ENCODE peak calls at places on chromosome 3, in nine cellular contexts. D is body of pancreas, M is kidney epithelial cell, K is IMR-90, X is cardiac muscle cell, J is GM23338, C is BE2C, U is PC-9, N is transverse colon. V is an unnamed sample.

GRCh38 chr3:8805774-8806173 is 36.4 kb upstream of the OXTR start:
- DNase-seq in K (no peak), M (no peak), X (no peak), C (no peak), U (no peak), D (no peak), N (no peak), J (no peak), V (no peak)

GRCh38 chr3:126364130-126364695 is 7.0 kb upstream of the KLF15 start:
- DNase-seq in K (no peak), D (no peak), J (no peak), N (peak; percentile 3), U (no peak), M (no peak), X (no peak), C (peak; percentile 4), V (no peak)

GRCh38 chr3:52339612-52340011 is 23.5 kb downstream of the DNAH1 start:
- DNase-seq in D (peak; percentile 39), J (peak; percentile 78), X (peak; percentile 77), M (peak; percentile 21), N (peak; percentile 33), U (peak; percentile 22), C (peak; percentile 41), K (peak; percentile 87), V (peak; percentile 31)

GRCh38 chr3:194276768-194277546 is 74.2 kb downstream of the CPN2 start:
- DNase-seq in X (no peak), C (peak; percentile 62), M (no peak), J (no peak), U (no peak), N (peak; percentile 11), D (peak; percentile 35), K (peak; percentile 52), V (no peak)

GRCh38 chr3:186722457-186722856 is 5.3 kb downstream of the KNG1 start:
- DNase-seq in N (no peak), K (no peak), C (peak; percentile 23), X (no peak), U (no peak), J (peak; percentile 63), D (no peak), M (no peak), V (no peak)

GRCh38 chr3:45558431-45558830 is 36.1 kb upstream of the LIMD1 start:
- DNase-seq in K (no peak), D (no peak), J (no peak), N (no peak), M (no peak), C (no peak), U (no peak), X (no peak), V (no peak)

GRCh38 chr3:135908225-135908624 is 57.3 kb upstream of the PPP2R3A start:
- DNase-seq in M (no peak), C (no peak), J (peak; percentile 4), K (peak; percentile 33), X (no peak), U (peak; percentile 90), D (no peak), N (no peak), V (no peak)

GRCh38 chr3:151875759-151876158 is 2.3 kb downstream of the SUCNR1 start:
- DNase-seq in C (no peak), K (peak; percentile 46), D (no peak), M (peak; percentile 38), J (no peak), N (no peak), U (no peak), X (no peak), V (no peak)

GRCh38 chr3:79968418-79968817 is 200.6 kb upstream of the ROBO1 start:
- DNase-seq in M (no peak), J (no peak), N (no peak), K (no peak), C (no peak), U (no peak), D (no peak), X (no peak), V (no peak)

GRCh38 chr3:131976448-131976847 is 58.4 kb downstream of the CPNE4 start:
- DNase-seq in D (no peak), N (no peak), X (no peak), U (no peak), J (no peak), C (no peak), M (no peak), K (no peak), V (no peak)

GRCh38 chr3:156811092-156811862 is 14.9 kb upstream of the LEKR1 start:
- DNase-seq in N (peak; percentile 27), M (no peak), J (no peak), C (no peak), X (peak; percentile 35), K (peak; percentile 80), D (no peak), U (no peak), V (peak; percentile 62)

GRCh38 chr3:137988152-137988551 is 21.8 kb upstream of the CLDN18 start:
- DNase-seq in J (no peak), X (no peak), M (no peak), D (no peak), K (no peak), N (no peak), U (no peak), C (no peak), V (no peak)

GRCh38 chr3:99012051-99012450 is 110.6 kb upstream of the DCBLD2 start:
- DNase-seq in D (no peak), C (peak; percentile 9), M (peak; percentile 96), U (no peak), J (no peak), K (peak; percentile 13), X (no peak), N (no peak), V (no peak)

GRCh38 chr3:160447544-160447943 is 2.0 kb downstream of the TRIM59 start:
- DNase-seq in D (no peak), C (no peak), U (no peak), J (no peak), N (no peak), X (no peak), M (no peak), K (peak; percentile 52), V (no peak)

GRCh38 chr3:160448845-160449659 is 534 bp downstream of the TRIM59 start:
- DNase-seq in N (no peak), C (no peak), J (no peak), X (peak; percentile 17), M (no peak), K (peak; percentile 55), D (no peak), U (no peak), V (no peak)

GRCh38 chr3:160450846-160451245 is 1.3 kb upstream of the TRIM59 start:
- DNase-seq in D (no peak), J (peak; percentile 35), N (no peak), M (no peak), K (peak; percentile 93), U (no peak), X (no peak), C (no peak), V (peak; percentile 86)

GRCh38 chr3:160451602-160452001 is 2.0 kb upstream of the TRIM59 start:
- DNase-seq in X (no peak), D (no peak), N (no peak), J (no peak), M (no peak), K (no peak), U (no peak), C (no peak), V (no peak)

GRCh38 chr3:160449660-160450598 is at the start of gene TRIM59:
- DNase-seq in K (peak; percentile 97), M (peak; percentile 93), N (peak; percentile 96), U (peak; percentile 95), X (peak; percentile 97), C (peak; percentile 98), J (peak; percentile 99), D (peak; percentile 92), V (peak; percentile 87)
- TF ChIP-seq CTCF in K (no peak), M (no peak), N (no peak), U (peak; percentile 10), X (peak; percentile 2), C (no peak), J (no peak), D (no peak), V (peak; percentile 13)

DNA sequence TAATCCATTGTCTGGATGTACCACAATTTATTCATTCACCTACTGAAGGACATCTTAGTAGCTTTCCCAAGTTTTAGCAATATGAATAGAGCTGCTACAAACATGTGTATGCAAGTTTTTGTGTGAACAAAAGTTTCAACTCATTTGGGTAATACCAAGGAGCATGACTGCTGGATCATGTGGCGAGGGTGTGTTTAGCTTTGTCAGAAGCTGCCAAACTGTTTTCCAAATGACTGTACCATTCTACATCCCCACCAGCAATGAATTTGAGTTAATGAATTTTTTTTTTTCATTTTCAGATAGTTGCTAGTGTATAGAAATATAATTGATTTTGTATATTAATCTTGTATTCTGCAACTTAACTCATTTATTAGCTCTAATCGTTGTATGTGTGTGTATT is 20.0 kb upstream of the ELP6 start:
- DNase-seq in U (no peak), M (no peak), X (no peak), J (no peak), C (no peak), N (no peak), D (no peak), K (no peak), V (no peak)
- H3K36me3 ChIP-seq in U (no peaks in the 10 kb centered on the region), M (no peaks in the 10 kb centered on the region), X (no peaks in the 10 kb centered on the region), J (no peaks in the 10 kb centered on the region), C (no peaks in the 10 kb centered on the region), N (no peaks in the 10 kb centered on the region), D (no peaks in the 10 kb centered on the region), K (no peaks in the 10 kb centered on the region), V (no peaks in the 10 kb centered on the region)

GRCh38 chr3:13634151-13634550 is 85.2 kb downstream of the FBLN2 start:
- DNase-seq in X (no peak), M (no peak), D (no peak), N (no peak), J (no peak), K (no peak), U (no peak), C (no peak), V (no peak)
- H3K27me3 ChIP-seq in X (no peaks in the 10 kb centered on the region), M (peaks cover 11% of the 10 kb centered on the region), D (no peaks in the 10 kb centered on the region), N (no peaks in the 10 kb centered on the region), J (no peaks in the 10 kb centered on the region), K (no peaks in the 10 kb centered on the region), U (peaks cover 6% of the 10 kb centered on the region), C (no peaks in the 10 kb centered on the region), V (no peaks in the 10 kb centered on the region)

GRCh38 chr3:107857854-107858253 is 233.0 kb downstream of the CD47 start:
- DNase-seq in K (no peak), C (no peak), M (no peak), U (no peak), D (no peak), N (no peak), J (no peak), X (no peak), V (no peak)

GRCh38 chr3:107850681-107851080 is 240.2 kb downstream of the CD47 start:
- DNase-seq in K (no peak), C (no peak), M (no peak), U (no peak), J (no peak), X (no peak), N (no peak), D (no peak), V (no peak)

GRCh38 chr3:107861422-107861821 is 229.4 kb downstream of the CD47 start:
- DNase-seq in C (no peak), N (no peak), M (no peak), X (no peak), D (no peak), J (no peak), U (no peak), K (no peak), V (no peak)

DNA sequence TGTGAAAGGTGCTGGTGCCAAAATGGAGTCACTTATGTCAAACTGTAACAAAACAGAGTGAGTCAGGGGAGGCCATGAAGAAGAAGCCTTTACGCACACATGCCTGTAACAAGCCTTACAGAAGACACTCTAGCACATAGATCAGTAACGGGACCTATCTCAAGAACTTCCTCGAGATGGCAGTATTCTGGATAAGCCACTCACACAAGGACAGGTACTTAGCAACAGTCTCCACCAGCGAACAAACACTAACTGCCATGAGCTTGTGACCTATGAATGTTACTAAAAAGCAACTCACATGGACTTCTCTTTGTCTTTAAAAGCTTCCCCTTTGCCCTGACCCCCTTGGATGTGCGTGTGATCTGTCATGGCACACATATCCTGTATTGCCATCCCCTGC is 235.1 kb downstream of the CD47 start:
- DNase-seq in M (no peak), K (peak; percentile 13), J (peak; percentile 34), U (peak; percentile 5), C (peak; percentile 15), N (no peak), X (peak; percentile 20), D (no peak), V (no peak)
- TF ChIP-seq CTCF in M (no peak), K (no peak), J (peak; percentile 49), U (peak; percentile 58), C (peak; percentile 66), N (no peak), X (peak; percentile 34), D (peak; percentile 13), V (peak; percentile 16)

V was measured in BJ.